ENCODE peak calls at places on chromosomes 4 and X, in six cellular contexts. One of them, this sample, is unnamed.

GRCh38 chr4:6905501-6905900 is 4.1 kb upstream of the TBC1D14 start:
- DNase-seq in IMR-90: no peak
- DNase-seq in A549: no peak
- DNase-seq in HepG2: no peak
- DNase-seq in K562: no peak
- DNase-seq in GM12878: no peak
- DNase-seq in this sample: no peak

GRCh38 chr4:105896984-105897760 is 1.9 kb downstream of the NPNT start:
- DNase-seq in IMR-90: no peak
- DNase-seq in A549: no peak
- DNase-seq in HepG2: no peak
- DNase-seq in K562: no peak
- DNase-seq in GM12878: no peak
- DNase-seq in this sample: no peak

GRCh38 chrX:151458824-151459223 is 61.8 kb downstream of the VMA21 start:
- DNase-seq in IMR-90: peak
- DNase-seq in A549: no peak
- DNase-seq in HepG2: peak
- DNase-seq in K562: no peak
- DNase-seq in GM12878: no peak
- DNase-seq in this sample: no peak

GRCh38 chr4:158121203-158121586 is 51.6 kb downstream of the GASK1B start:
- DNase-seq in IMR-90: peak
- DNase-seq in A549: peak
- DNase-seq in HepG2: peak
- DNase-seq in K562: no peak
- DNase-seq in GM12878: no peak
- DNase-seq in this sample: no peak

GRCh38 chr4:81724925-81725329 is 253.2 kb upstream of the RASGEF1B start:
- DNase-seq in IMR-90: no peak
- DNase-seq in A549: no peak
- DNase-seq in HepG2: peak
- DNase-seq in K562: no peak
- DNase-seq in GM12878: peak
- DNase-seq in this sample: peak

GRCh38 chr4:38788327-38788726 is 5.5 kb upstream of the TLR10 start:
- DNase-seq in IMR-90: peak
- DNase-seq in A549: peak
- DNase-seq in HepG2: no peak
- DNase-seq in K562: no peak
- DNase-seq in GM12878: no peak
- DNase-seq in this sample: no peak

GRCh38 chrX:55135171-55135570 is 46.4 kb downstream of the PAGE2 start:
- DNase-seq in IMR-90: peak
- DNase-seq in A549: peak
- DNase-seq in HepG2: peak
- DNase-seq in K562: peak
- DNase-seq in GM12878: no peak
- DNase-seq in this sample: peak

GRCh38 chrX:22134681-22135080 is 102.6 kb downstream of the PHEX start:
- DNase-seq in IMR-90: peak
- DNase-seq in A549: peak
- DNase-seq in HepG2: peak
- DNase-seq in K562: no peak
- DNase-seq in GM12878: no peak
- DNase-seq in this sample: no peak

GRCh38 chrX:69179380-69179911 is 14.2 kb upstream of the PJA1 start:
- DNase-seq in IMR-90: peak
- DNase-seq in A549: no peak
- DNase-seq in HepG2: no peak
- DNase-seq in K562: no peak
- DNase-seq in GM12878: no peak
- DNase-seq in this sample: peak

GRCh38 chr4:79623125-79623905 is 215.3 kb upstream of the GK2 start:
- DNase-seq in IMR-90: peak
- DNase-seq in A549: no peak
- DNase-seq in HepG2: no peak
- DNase-seq in K562: no peak
- DNase-seq in GM12878: no peak
- DNase-seq in this sample: no peak

GRCh38 chr4:155522201-155522600 is 144.4 kb upstream of the GUCY1A1 start:
- DNase-seq in IMR-90: peak
- DNase-seq in A549: no peak
- DNase-seq in HepG2: no peak
- DNase-seq in K562: no peak
- DNase-seq in GM12878: no peak
- DNase-seq in this sample: no peak

GRCh38 chr4:127732623-127733199 is 2.5 kb downstream of the SLC25A31 start:
- DNase-seq in IMR-90: peak
- DNase-seq in A549: peak
- DNase-seq in HepG2: peak
- DNase-seq in K562: no peak
- DNase-seq in GM12878: peak
- DNase-seq in this sample: peak

GRCh38 chr4:151472711-151473110 is 63.7 kb downstream of the FHIP1A start:
- DNase-seq in IMR-90: peak
- DNase-seq in A549: no peak
- DNase-seq in HepG2: no peak
- DNase-seq in K562: no peak
- DNase-seq in GM12878: no peak
- DNase-seq in this sample: no peak

GRCh38 chrX:70172226-70172625 is 5.1 kb upstream of the DGAT2L6 start:
- DNase-seq in IMR-90: peak
- DNase-seq in A549: no peak
- DNase-seq in HepG2: no peak
- DNase-seq in K562: no peak
- DNase-seq in GM12878: no peak
- DNase-seq in this sample: no peak

GRCh38 chr4:138961687-138962086 is 53.9 kb upstream of the NOCT start:
- DNase-seq in IMR-90: no peak
- DNase-seq in A549: no peak
- DNase-seq in HepG2: no peak
- DNase-seq in K562: no peak
- DNase-seq in GM12878: no peak
- DNase-seq in this sample: no peak

GRCh38 chrX:150146271-150146888 is 208.1 kb upstream of the EOLA2 start:
- DNase-seq in IMR-90: no peak
- DNase-seq in A549: no peak
- DNase-seq in HepG2: no peak
- DNase-seq in K562: no peak
- DNase-seq in GM12878: no peak
- DNase-seq in this sample: no peak

GRCh38 chrX:15512401-15512965 is 11.9 kb downstream of the BMX start:
- DNase-seq in IMR-90: peak
- DNase-seq in A549: no peak
- DNase-seq in HepG2: no peak
- DNase-seq in K562: no peak
- DNase-seq in GM12878: no peak
- DNase-seq in this sample: no peak

GRCh38 chr4:24646777-24647460 is 62.6 kb upstream of the DHX15 start:
- DNase-seq in IMR-90: no peak
- DNase-seq in A549: no peak
- DNase-seq in HepG2: no peak
- DNase-seq in K562: no peak
- DNase-seq in GM12878: no peak
- DNase-seq in this sample: no peak

GRCh38 chrX:2710041-2710471 is 19.0 kb downstream of the CD99 start:
- DNase-seq in IMR-90: peak
- DNase-seq in A549: peak
- DNase-seq in HepG2: no peak
- DNase-seq in K562: no peak
- DNase-seq in GM12878: no peak
- DNase-seq in this sample: no peak

GRCh38 chr4:26441110-26441509 is 49.2 kb downstream of the CCKAR start:
- DNase-seq in IMR-90: peak
- DNase-seq in A549: no peak
- DNase-seq in HepG2: peak
- DNase-seq in K562: no peak
- DNase-seq in GM12878: no peak
- DNase-seq in this sample: no peak
- TF ChIP-seq BHLHE40 in IMR-90: no peak
- TF ChIP-seq BHLHE40 in A549: no peak
- TF ChIP-seq BHLHE40 in HepG2: no peak
- TF ChIP-seq BHLHE40 in K562: no peak
- TF ChIP-seq BHLHE40 in GM12878: no peak
- TF ChIP-seq BHLHE40 in this sample: no peak

GRCh38 chrX:11336201-11336600 is 43.0 kb downstream of the AMELX start:
- DNase-seq in IMR-90: no peak
- DNase-seq in A549: no peak
- DNase-seq in HepG2: no peak
- DNase-seq in K562: no peak
- DNase-seq in GM12878: no peak
- DNase-seq in this sample: no peak

GRCh38 chrX:11346283-11346682 is 53.1 kb downstream of the AMELX start:
- DNase-seq in IMR-90: no peak
- DNase-seq in A549: no peak
- DNase-seq in HepG2: no peak
- DNase-seq in K562: no peak
- DNase-seq in GM12878: no peak
- DNase-seq in this sample: no peak

GRCh38 chrX:11337292-11338009 is 44.2 kb downstream of the AMELX start:
- DNase-seq in IMR-90: no peak
- DNase-seq in A549: no peak
- DNase-seq in HepG2: no peak
- DNase-seq in K562: no peak
- DNase-seq in GM12878: no peak
- DNase-seq in this sample: no peak

DNA sequence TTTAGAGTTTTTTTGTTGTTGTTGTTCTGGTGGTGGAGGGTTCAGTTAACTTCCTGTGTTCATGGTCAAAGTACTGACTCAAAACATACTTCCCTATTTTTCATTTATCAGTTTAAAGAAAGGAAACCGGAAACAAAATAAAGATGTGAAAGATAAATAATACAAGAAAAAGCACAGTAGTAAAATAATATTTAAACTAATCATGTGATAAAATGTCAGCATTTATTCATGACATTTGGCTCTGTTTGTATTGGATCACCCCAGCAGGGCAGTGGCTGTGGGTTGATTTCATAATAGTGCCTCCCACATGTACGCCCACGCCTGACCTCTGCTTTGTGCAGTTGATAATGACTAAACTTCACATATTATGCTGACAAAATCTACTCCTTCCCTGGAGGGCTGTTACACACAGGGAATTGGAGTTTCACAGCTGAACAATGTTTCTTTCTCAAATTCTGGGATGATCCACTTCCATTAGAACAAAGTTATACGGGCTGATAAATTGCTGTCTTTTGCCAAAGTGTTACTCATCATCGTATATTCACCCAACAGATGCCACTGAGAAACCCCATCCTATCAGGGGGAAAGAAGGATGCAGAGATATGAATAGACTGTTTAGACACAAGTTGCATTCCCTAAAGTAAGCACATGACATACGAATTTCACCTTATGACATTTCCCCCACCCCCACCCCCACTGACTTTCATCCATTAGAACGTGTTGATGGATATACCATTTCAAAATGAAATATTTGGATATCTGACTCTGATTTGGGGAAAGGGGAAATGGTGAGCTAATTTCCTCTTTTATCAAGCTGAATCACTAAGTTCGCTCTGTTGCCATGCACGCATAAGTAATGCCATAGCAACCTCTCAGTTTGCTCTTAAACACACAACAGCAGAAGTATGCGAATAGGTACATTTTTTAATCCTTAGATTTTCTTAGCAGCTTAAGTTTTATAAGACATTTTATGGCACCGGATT is 48.4 kb downstream of the AMELX start:
- DNase-seq in IMR-90: peak
- DNase-seq in A549: peak
- DNase-seq in HepG2: no peak
- DNase-seq in K562: peak
- DNase-seq in GM12878: peak
- DNase-seq in this sample: no peak
- TF ChIP-seq BHLHE40 in IMR-90: no peak
- TF ChIP-seq BHLHE40 in A549: no peak
- TF ChIP-seq BHLHE40 in HepG2: no peak
- TF ChIP-seq BHLHE40 in K562: peak
- TF ChIP-seq BHLHE40 in GM12878: no peak
- TF ChIP-seq BHLHE40 in this sample: no peak

GRCh38 chrX:39705299-39705698 is 392.5 kb downstream of the BCOR start:
- DNase-seq in IMR-90: peak
- DNase-seq in A549: peak
- DNase-seq in HepG2: no peak
- DNase-seq in K562: no peak
- DNase-seq in GM12878: no peak
- DNase-seq in this sample: peak
- TF ChIP-seq BHLHE40 in IMR-90: no peak
- TF ChIP-seq BHLHE40 in A549: no peak
- TF ChIP-seq BHLHE40 in HepG2: no peak
- TF ChIP-seq BHLHE40 in K562: no peak
- TF ChIP-seq BHLHE40 in GM12878: no peak
- TF ChIP-seq BHLHE40 in this sample: no peak

GRCh38 chrX:103681443-103681842 is 5.1 kb downstream of the MORF4L2 start:
- DNase-seq in IMR-90: no peak
- DNase-seq in A549: no peak
- DNase-seq in HepG2: no peak
- DNase-seq in K562: no peak
- DNase-seq in GM12878: no peak
- DNase-seq in this sample: no peak

GRCh38 chrX:103674531-103675454 is 11.7 kb downstream of the MORF4L2 start:
- DNase-seq in IMR-90: peak
- DNase-seq in A549: no peak
- DNase-seq in HepG2: no peak
- DNase-seq in K562: no peak
- DNase-seq in GM12878: no peak
- DNase-seq in this sample: no peak

DNA sequence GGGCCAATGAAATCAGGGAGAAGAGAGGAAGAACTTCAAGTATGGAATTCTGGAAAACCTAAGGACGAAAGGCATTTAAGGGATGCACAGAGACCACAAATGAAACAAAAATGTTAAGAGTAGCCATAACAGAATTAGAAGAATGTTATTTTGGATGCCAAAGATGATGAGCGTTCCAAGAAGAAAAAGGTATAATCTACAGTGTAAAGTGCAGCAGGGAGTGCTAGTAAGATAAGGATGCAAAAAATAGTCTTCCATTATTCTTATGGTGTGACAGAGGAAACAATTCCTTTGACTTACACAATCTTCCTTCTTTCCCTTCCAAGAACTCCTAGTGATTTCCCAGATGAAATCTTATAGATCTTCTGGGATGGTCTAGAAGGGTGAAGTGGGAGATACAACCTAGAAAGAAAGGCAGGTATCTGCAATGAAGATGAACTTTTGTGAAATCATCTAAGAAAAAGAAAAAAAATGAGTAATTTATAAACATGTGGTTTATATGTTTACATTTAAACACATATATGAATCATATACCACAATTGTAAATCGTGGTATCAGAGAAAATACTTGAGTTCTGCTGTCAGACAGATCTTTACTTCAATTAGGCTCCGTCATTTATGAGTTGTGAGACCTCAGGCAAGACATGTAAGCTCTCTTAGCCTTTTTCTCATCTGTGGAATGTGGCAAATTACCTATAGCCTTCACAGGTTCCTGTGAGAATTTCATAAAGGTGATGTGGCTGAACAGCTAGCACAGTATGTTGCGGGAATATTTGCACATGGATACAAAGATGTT is 8.1 kb downstream of the MORF4L2 start:
- DNase-seq in IMR-90: peak
- DNase-seq in A549: no peak
- DNase-seq in HepG2: no peak
- DNase-seq in K562: no peak
- DNase-seq in GM12878: no peak
- DNase-seq in this sample: no peak
- TF ChIP-seq BHLHE40 in IMR-90: no peak
- TF ChIP-seq BHLHE40 in A549: no peak
- TF ChIP-seq BHLHE40 in HepG2: no peak
- TF ChIP-seq BHLHE40 in K562: no peak
- TF ChIP-seq BHLHE40 in GM12878: no peak
- TF ChIP-seq BHLHE40 in this sample: no peak

This sample was measured in HEK293T.